ENCODE peak calls at places on chromosome 16, in seven cellular contexts. T is BE2C, H is stromal cell of bone marrow, S is cardiac fibroblast, W is prostate gland, L is ecto neural progenitor cell, U is T-helper 9 cell. X is an unnamed sample.

GRCh38 chr16:82639666-82640336 is 13.0 kb downstream of the CDH13 start:
- DNase-seq in T (peak; percentile 41), H (no peak), S (peak; percentile 71), W (no peak), L (peak; percentile 75), U (peak; percentile 43), X (peak; percentile 80)

GRCh38 chr16:80924372-80924978 is 82.2 kb downstream of the CMC2 start:
- DNase-seq in T (peak; percentile 29), H (peak; percentile 28), S (peak; percentile 76), W (peak; percentile 74), L (peak; percentile 81), U (no peak), X (peak; percentile 50)

GRCh38 chr16:54456291-54456690 is 169.7 kb upstream of the IRX3 start:
- DNase-seq in T (no peak), H (no peak), S (no peak), W (no peak), L (no peak), U (no peak), X (no peak)

GRCh38 chr16:10100829-10101228 is 81.4 kb downstream of the GRIN2A start:
- DNase-seq in T (no peak), H (no peak), S (no peak), W (no peak), L (no peak), U (no peak), X (no peak)

GRCh38 chr16:87062569-87063442 is 254.4 kb downstream of the C16orf95 start:
- DNase-seq in T (peak; percentile 73), H (peak; percentile 60), S (peak; percentile 78), W (peak; percentile 19), L (peak; percentile 80), U (peak; percentile 13), X (peak; percentile 50)

GRCh38 chr16:72425571-72426341 is 253.8 kb upstream of the PMFBP1 start:
- DNase-seq in T (no peak), H (no peak), S (no peak), W (no peak), L (no peak), U (no peak), X (no peak)

GRCh38 chr16:47523342-47524006 is 62.3 kb downstream of the PHKB start:
- DNase-seq in T (no peak), H (no peak), S (no peak), W (no peak), L (no peak), U (no peak), X (no peak)

GRCh38 chr16:58020628-58021521 is 4.7 kb upstream of the MMP15 start:
- DNase-seq in T (peak; percentile 76), H (no peak), S (peak; percentile 54), W (peak; percentile 62), L (peak; percentile 75), U (peak; percentile 54), X (peak; percentile 47)

GRCh38 chr16:56610609-56611111 is 2.3 kb downstream of the MT2A start:
- DNase-seq in T (no peak), H (no peak), S (peak; percentile 67), W (no peak), L (no peak), U (no peak), X (no peak)

GRCh38 chr16:22181843-22182242 is 19.5 kb downstream of the SDR42E2 start:
- DNase-seq in T (no peak), H (no peak), S (no peak), W (no peak), L (no peak), U (no peak), X (no peak)

GRCh38 chr16:46859719-46860152 is 24.4 kb upstream of the GPT2 start:
- DNase-seq in T (no peak), H (peak; percentile 85), S (peak; percentile 72), W (no peak), L (no peak), U (no peak), X (peak; percentile 98)